ENCODE peak calls at places on chromosomes 5 and 9, in nine cellular contexts. E, G, N, L, H, O, M, D and C are unnamed samples.

GRCh38 chr5:150122158-150122510 is 33.5 kb downstream of the PDGFRB start:
- DNase-seq in E (peak; percentile 67), G (peak; percentile 88), H (no peak), D (peak; percentile 73), M (peak; percentile 49), O (peak; percentile 55), L (no peak), N (no peak), C (no peak)

GRCh38 chr5:74028406-74028805 is 402.4 kb downstream of the ARHGEF28 start:
- DNase-seq in D (no peak), E (no peak), H (no peak), G (no peak), L (no peak), M (no peak), N (no peak), O (no peak), C (no peak)

GRCh38 chr5:56673171-56673570 is 142.2 kb upstream of the MAP3K1 start:
- DNase-seq in E (no peak), O (no peak), H (no peak), D (no peak), N (no peak), L (no peak), G (no peak), M (no peak), C (no peak)

GRCh38 chr5:5077236-5077635 is 62.9 kb upstream of the ADAMTS16 start:
- DNase-seq in E (no peak), D (no peak), G (no peak), M (no peak), N (no peak), O (no peak), L (no peak), H (no peak), C (no peak)

GRCh38 chr5:37494756-37495155 is 115.6 kb downstream of the WDR70 start:
- DNase-seq in D (no peak), G (peak; percentile 10), O (no peak), H (peak; percentile 66), E (no peak), N (no peak), M (peak; percentile 40), L (no peak), C (no peak)

GRCh38 chr9:37650873-37651768 is at the start of gene FRMPD1:
- DNase-seq in G (peak; percentile 81), L (no peak), N (no peak), O (peak; percentile 95), M (peak; percentile 73), E (peak; percentile 82), H (peak; percentile 74), D (peak; percentile 89), C (no peak)

GRCh38 chr5:95809414-95809960 is 13.0 kb downstream of the GLRX start:
- DNase-seq in H (peak; percentile 81), M (peak; percentile 63), O (no peak), D (no peak), L (no peak), N (peak; percentile 68), E (no peak), G (peak; percentile 52), C (no peak)

GRCh38 chr9:137785704-137786161 is 91.8 kb upstream of the CACNA1B start:
- DNase-seq in G (no peak), D (no peak), E (no peak), L (no peak), H (peak; percentile 43), O (no peak), N (no peak), M (peak; percentile 50), C (no peak)

GRCh38 chr5:7873216-7873615 is 4.3 kb downstream of the MTRR start:
- DNase-seq in G (peak; percentile 15), M (no peak), D (no peak), L (no peak), E (no peak), O (no peak), H (no peak), N (no peak), C (no peak)

GRCh38 chr9:124191691-124192208 is 66.0 kb upstream of the NEK6 start:
- DNase-seq in N (peak; percentile 88), H (no peak), G (no peak), M (peak; percentile 4), L (no peak), O (no peak), D (no peak), E (peak; percentile 29), C (no peak)

GRCh38 chr5:74919041-74919440 is 52.9 kb upstream of the FAM169A start:
- DNase-seq in M (no peak), H (no peak), N (no peak), G (no peak), D (no peak), L (no peak), O (no peak), E (no peak), C (no peak)

GRCh38 chr9:114723926-114724325 is 41.9 kb upstream of the TEX48 start:
- DNase-seq in L (no peak), O (no peak), M (no peak), N (no peak), D (no peak), E (no peak), G (no peak), H (no peak), C (no peak)

GRCh38 chr9:135718616-135719015 is 16.6 kb downstream of the KCNT1 start:
- DNase-seq in N (no peak), O (peak; percentile 59), D (no peak), M (no peak), L (no peak), E (no peak), G (no peak), H (no peak), C (no peak)

GRCh38 chr5:139848508-139849100 is 53.0 kb downstream of the PSD2 start:
- DNase-seq in E (peak; percentile 74), D (peak; percentile 38), H (no peak), N (no peak), O (peak; percentile 90), M (no peak), G (no peak), L (no peak), C (no peak)

GRCh38 chr5:171810217-171810616 is 24.6 kb downstream of the SMIM23 start:
- DNase-seq in L (no peak), M (no peak), N (no peak), E (no peak), O (no peak), H (no peak), D (no peak), G (no peak), C (no peak)

GRCh38 chr9:133968966-133969617 is 23.0 kb downstream of the VAV2 start:
- DNase-seq in O (peak; percentile 79), L (no peak), N (no peak), E (no peak), G (no peak), H (no peak), D (no peak), M (no peak), C (no peak)

GRCh38 chr5:82351754-82352145 is 73.6 kb upstream of the RPS23 start:
- DNase-seq in M (no peak), D (peak; percentile 62), L (no peak), N (no peak), O (no peak), E (no peak), G (no peak), H (no peak), C (no peak)

GRCh38 chr9:124972241-124972770 is 31.4 kb upstream of the GOLGA1 start:
- DNase-seq in N (no peak), G (no peak), D (no peak), E (no peak), L (no peak), M (no peak), H (no peak), O (no peak), C (no peak)

DNA sequence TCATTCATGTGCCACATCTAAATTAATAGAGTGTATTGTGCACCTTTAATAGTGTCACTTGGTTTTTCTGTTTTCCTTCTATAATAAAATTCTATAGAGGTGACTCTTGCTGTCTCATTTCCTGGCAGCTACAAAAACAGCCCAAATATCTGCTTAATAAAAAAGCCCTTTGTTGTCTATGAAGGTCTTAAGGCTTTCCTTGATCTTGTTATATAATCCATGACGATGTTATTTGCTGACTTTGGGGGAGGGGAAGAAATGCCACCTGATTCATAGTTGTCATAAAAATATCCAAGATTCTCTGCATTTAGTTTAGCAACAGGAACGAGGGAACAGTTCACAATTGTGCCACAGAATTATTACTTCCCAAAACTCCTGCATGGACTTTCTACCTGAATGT is 31.3 kb downstream of the CPEB4 start:
- DNase-seq in H (no peak), O (no peak), N (no peak), E (no peak), G (no peak), D (no peak), L (no peak), M (no peak), C (no peak)
- TF ChIP-seq EP300 in H (no peak), O (no peak), N (no peak), E (no peak), G (no peak), D (no peak), L (no peak), M (no peak), C (no peak)

GRCh38 chr9:105244274-105244995 is at the start of gene SLC44A1:
- DNase-seq in H (peak; percentile 98), L (peak; percentile 47), D (peak; percentile 86), O (peak; percentile 99), M (peak; percentile 98), N (peak; percentile 98), E (peak; percentile 91), G (peak; percentile 98), C (peak; percentile 97)

GRCh38 chr9:105243935-105244273 is 547 bp upstream of the SLC44A1 start:
- DNase-seq in H (no peak), E (no peak), O (no peak), M (no peak), L (no peak), D (no peak), N (no peak), G (no peak), C (no peak)

GRCh38 chr9:105242062-105242461 is 2.4 kb upstream of the SLC44A1 start:
- DNase-seq in H (no peak), L (no peak), D (no peak), M (no peak), O (no peak), G (no peak), N (no peak), E (no peak), C (no peak)

GRCh38 chr9:105242557-105242956 is 1.9 kb upstream of the SLC44A1 start:
- DNase-seq in L (no peak), O (no peak), D (no peak), M (no peak), G (no peak), H (no peak), N (no peak), E (no peak), C (no peak)

GRCh38 chr9:105243015-105243686 is 1.3 kb upstream of the SLC44A1 start:
- DNase-seq in M (no peak), L (no peak), D (no peak), G (no peak), O (no peak), H (no peak), E (no peak), N (no peak), C (no peak)
- TF ChIP-seq POLR2A in M (no peak), L (no peak), D (no peak), G (no peak), O (no peak), H (no peak), E (no peak), N (no peak), C (no peak)

GRCh38 chr9:83972286-83972685 is 7.7 kb downstream of the HNRNPK start:
- DNase-seq in D (no peak), L (no peak), N (no peak), H (no peak), G (no peak), M (no peak), O (no peak), E (no peak), C (no peak)
- TF ChIP-seq POLR2AphosphoS5 in D (no peak), L (peak; percentile 44), N (no peak), H (no peak), G (no peak), M (no peak), O (no peak), E (no peak), C (no peak)

GRCh38 chr9:80489329-80489728 is 917.6 kb downstream of the TLE4 start:
- DNase-seq in E (no peak), M (no peak), O (no peak), L (no peak), D (no peak), H (no peak), N (no peak), G (no peak), C (no peak)
- TF ChIP-seq EP300 in E (no peak), M (no peak), O (no peak), L (no peak), D (no peak), H (no peak), N (no peak), G (no peak), C (no peak)